ENCODE peak calls at places on chromosomes 12 and 14, in nine cellular contexts. F is left ventricle myocardium inferior, I is fibroblast of pulmonary artery, U is bronchial epithelial cell, R is epithelial cell of esophagus, S is pancreas, N is Caco-2, B is HFF-Myc, O is osteoblast. C is an unnamed sample.

GRCh38 chr14:73786942-73787759 is 64.5 kb upstream of the PTGR2 start:
- DNase-seq in F (peak), I (no peak), U (no peak), R (peak), S (peak), N (peak), B (no peak), O (no peak), C (no peak)

GRCh38 chr14:51093371-51094281 is 1.3 kb downstream of the TRIM9 start:
- DNase-seq in F (peak), I (no peak), U (no peak), R (peak), S (peak), N (no peak), B (no peak), O (peak), C (no peak)

GRCh38 chr12:113825705-113826104 is 140.4 kb downstream of the RBM19 start:
- DNase-seq in F (no peak), I (no peak), U (no peak), R (no peak), S (no peak), N (no peak), B (no peak), O (no peak), C (no peak)

GRCh38 chr14:65141523-65141922 is 39.2 kb upstream of the MAX start:
- DNase-seq in F (no peak), I (no peak), U (no peak), R (no peak), S (no peak), N (no peak), B (no peak), O (no peak), C (no peak)

GRCh38 chr12:39990122-39991101 is 115.5 kb downstream of the SLC2A13 start:
- DNase-seq in F (peak), I (peak), U (peak), R (peak), S (peak), N (peak), B (peak), O (peak), C (peak)

GRCh38 chr12:81617915-81618314 is 141.2 kb downstream of the PPFIA2 start:
- DNase-seq in F (no peak), I (no peak), U (no peak), R (no peak), S (no peak), N (no peak), B (no peak), O (no peak), C (no peak)

GRCh38 chr14:63896278-63896720 is 43.5 kb downstream of the SYNE2 start:
- DNase-seq in F (peak), I (peak), U (peak), R (peak), S (peak), N (no peak), B (no peak), O (no peak), C (peak)

GRCh38 chr14:68089146-68089715 is 269.7 kb downstream of the RAD51B start:
- DNase-seq in F (no peak), I (peak), U (peak), R (peak), S (no peak), N (no peak), B (no peak), O (no peak), C (no peak)

GRCh38 chr12:18690653-18691052 is 47.2 kb downstream of the PLCZ1 start:
- DNase-seq in F (no peak), I (peak), U (peak), R (peak), S (no peak), N (no peak), B (peak), O (peak), C (peak)

GRCh38 chr14:72613196-72613974 is 280.5 kb downstream of the DPF3 start:
- DNase-seq in F (peak), I (peak), U (peak), R (peak), S (peak), N (no peak), B (no peak), O (peak), C (no peak)

DNA sequence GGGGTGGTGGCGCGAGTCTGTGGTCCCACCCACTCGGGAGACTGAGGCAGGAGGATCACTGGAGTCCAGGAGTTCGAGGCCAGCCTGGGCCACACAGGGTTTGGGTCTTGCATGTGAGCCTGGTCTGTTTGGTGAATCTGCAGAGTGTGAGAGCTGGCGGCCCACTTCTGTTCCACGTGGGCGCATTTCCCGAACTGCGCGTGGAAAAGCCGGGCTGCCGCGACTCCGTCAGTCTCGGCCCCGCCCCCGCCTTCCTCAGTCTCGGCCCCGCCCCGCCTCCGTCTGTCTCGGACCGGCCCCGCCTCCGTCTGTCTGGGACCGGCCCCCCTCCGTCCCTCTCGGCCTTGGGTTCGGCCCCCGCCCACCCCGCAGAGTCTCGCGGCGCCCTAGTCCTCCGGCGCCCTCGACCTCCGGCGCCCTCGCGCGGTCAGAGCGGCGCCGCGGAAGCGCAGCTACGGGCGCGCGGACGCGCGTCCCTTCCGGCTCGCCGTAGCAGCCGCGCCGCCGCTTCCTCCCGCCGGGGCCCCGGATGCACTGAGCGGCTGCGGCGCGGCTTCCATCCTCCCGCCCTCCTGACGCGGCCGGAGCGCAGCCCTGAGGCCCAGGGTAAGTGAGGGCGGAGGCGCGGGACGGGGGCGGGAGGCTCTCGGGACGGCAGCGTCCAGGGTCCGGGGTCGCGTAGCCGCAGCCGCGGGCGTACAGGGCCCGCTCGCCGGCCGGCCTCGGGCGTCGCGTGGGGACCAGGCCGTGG is at the start of gene EP400:
- DNase-seq in F (peak), I (peak), U (peak), R (peak), S (peak), N (peak), B (peak), O (peak), C (peak)
- TF ChIP-seq CTCF in F (peak), I (no peak), U (peak), R (peak), S (peak), N (peak), B (peak), O (peak), C (peak)

DNA sequence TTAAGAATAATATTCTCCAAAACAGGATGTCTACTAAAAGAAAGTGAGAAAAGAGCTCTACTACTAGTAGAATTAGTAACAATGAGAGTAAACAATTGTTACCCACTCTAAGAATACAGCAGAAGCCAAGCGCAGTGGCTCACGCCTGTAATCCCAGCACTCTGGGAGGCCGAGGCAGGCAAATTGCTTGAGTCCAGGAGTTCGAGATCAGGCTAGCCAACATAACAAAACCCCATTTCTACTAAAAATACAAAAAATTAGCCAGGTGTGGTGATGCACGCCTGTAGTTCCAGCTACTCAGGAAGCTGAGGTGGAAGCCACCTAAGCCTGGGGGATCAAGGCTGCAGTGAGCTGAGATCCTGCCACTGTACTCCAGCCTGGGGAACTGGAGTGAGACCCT is 4.7 kb downstream of the DNAJC14 start:
- DNase-seq in F (no peak), I (no peak), U (no peak), R (no peak), S (no peak), N (no peak), B (no peak), O (no peak), C (no peak)
- H3K4me3 ChIP-seq in F (no peak), I (no peak), U (no peak), R (no peak), S (no peak), N (no peak), B (no peak), O (no peak), C (no peak)

GRCh38 chr14:60327447-60328331 is 78.7 kb downstream of the PPM1A start:
- DNase-seq in F (peak), I (peak), U (no peak), R (peak), S (peak), N (peak), B (no peak), O (peak), C (no peak)

GRCh38 chr14:60326274-60326673 is 77.3 kb downstream of the PPM1A start:
- DNase-seq in F (no peak), I (no peak), U (no peak), R (no peak), S (no peak), N (no peak), B (no peak), O (no peak), C (no peak)

GRCh38 chr14:60332046-60332399 is 83.0 kb downstream of the PPM1A start:
- DNase-seq in F (no peak), I (no peak), U (no peak), R (no peak), S (no peak), N (no peak), B (no peak), O (no peak), C (no peak)

GRCh38 chr14:60331201-60332045 is 82.4 kb downstream of the PPM1A start:
- DNase-seq in F (peak), I (peak), U (peak), R (peak), S (peak), N (peak), B (no peak), O (peak), C (no peak)

DNA sequence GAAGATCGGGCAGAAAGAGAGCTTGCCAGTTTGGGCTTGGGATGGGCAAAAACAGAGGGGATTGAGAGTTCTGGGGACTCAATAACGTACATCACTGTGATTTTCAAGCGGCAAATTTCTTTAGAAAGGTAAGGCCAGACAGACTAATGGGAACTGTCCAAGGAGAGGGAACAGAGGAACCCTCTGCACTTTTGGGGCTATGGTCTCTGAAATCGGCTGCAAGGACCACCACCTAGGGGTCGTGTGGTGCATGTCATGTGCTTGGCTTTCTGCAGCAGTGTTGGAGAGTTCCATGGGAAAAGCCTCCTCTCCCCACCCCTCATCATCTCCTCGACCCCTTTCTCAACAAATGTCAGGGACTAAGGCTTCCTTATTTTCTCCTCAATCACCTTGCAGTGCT is 79.6 kb downstream of the PPM1A start:
- DNase-seq in F (no peak), I (no peak), U (no peak), R (no peak), S (no peak), N (no peak), B (no peak), O (no peak), C (no peak)
- TF ChIP-seq CTCF in F (no peak), I (no peak), U (no peak), R (no peak), S (no peak), N (no peak), B (no peak), O (no peak), C (no peak)

GRCh38 chr12:116381744-116382455 is 104.4 kb upstream of the MED13L start:
- DNase-seq in F (no peak), I (peak), U (peak), R (peak), S (no peak), N (peak), B (peak), O (peak), C (peak)
- H3K4me3 ChIP-seq in F (peak), I (peak), U (no peak), R (no peak), S (no peak), N (no peak), B (peak), O (peak), C (peak)

GRCh38 chr14:92356677-92357076 is 33.7 kb downstream of the SLC24A4 start:
- DNase-seq in F (no peak), I (no peak), U (no peak), R (no peak), S (no peak), N (no peak), B (no peak), O (no peak), C (no peak)

GRCh38 chr14:92348154-92348553 is 25.2 kb downstream of the SLC24A4 start:
- DNase-seq in F (no peak), I (no peak), U (peak), R (peak), S (no peak), N (peak), B (no peak), O (no peak), C (no peak)

GRCh38 chr14:92353447-92353846 is 30.5 kb downstream of the SLC24A4 start:
- DNase-seq in F (no peak), I (no peak), U (peak), R (peak), S (no peak), N (no peak), B (no peak), O (no peak), C (no peak)

GRCh38 chr14:92351750-92352149 is 28.8 kb downstream of the SLC24A4 start:
- DNase-seq in F (no peak), I (no peak), U (no peak), R (no peak), S (no peak), N (no peak), B (no peak), O (no peak), C (no peak)

DNA sequence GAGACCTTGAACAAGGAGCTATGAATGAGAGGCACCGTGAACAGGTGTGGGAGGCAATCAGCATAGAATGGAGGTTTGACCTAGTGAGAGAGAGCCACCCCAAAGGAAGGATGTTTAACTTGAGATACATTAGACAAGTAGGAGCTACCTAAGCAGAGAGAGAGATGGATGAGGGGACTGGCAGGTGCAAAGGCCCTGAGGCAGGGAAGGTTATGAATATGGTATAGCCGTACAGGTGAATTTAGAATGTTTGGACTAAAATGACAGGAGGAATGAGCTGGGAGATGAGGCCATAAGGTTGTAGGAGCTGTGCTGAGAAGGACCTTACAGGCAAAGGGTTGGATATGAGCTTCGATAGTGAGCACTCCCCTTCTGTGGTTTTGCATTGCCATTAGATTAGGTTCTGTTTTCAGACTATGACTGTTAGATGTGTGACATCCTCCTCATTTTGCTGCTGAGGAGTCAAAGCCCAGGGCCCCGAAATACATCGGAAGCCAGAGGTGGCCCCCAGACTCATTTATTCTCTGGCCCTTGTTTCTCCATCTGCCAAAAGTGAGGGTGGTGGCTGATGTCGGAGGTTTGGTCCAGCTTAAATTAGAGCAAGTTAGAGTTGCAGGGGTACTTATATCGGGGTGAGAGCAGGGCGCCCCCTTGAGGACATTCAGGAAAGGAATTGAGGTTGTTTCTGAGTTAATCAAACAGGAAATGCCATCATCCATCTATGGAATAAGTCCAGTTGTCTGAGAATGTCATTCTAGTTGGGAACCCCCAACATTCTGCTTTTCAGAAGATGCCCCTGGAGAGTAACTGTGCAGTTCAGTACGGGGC is 29.4 kb downstream of the SLC24A4 start:
- DNase-seq in F (no peak), I (peak), U (peak), R (peak), S (no peak), N (peak), B (no peak), O (no peak), C (no peak)
- TF ChIP-seq CTCF in F (no peak), I (peak), U (peak), R (no peak), S (no peak), N (peak), B (peak), O (peak), C (peak)

GRCh38 chr14:24283796-24284460 is 12.5 kb upstream of the RABGGTA start:
- DNase-seq in F (no peak), I (no peak), U (peak), R (peak), S (no peak), N (no peak), B (no peak), O (peak), C (no peak)
- H3K4me3 ChIP-seq in F (no peak), I (no peak), U (no peak), R (no peak), S (no peak), N (no peak), B (no peak), O (no peak), C (no peak)

DNA sequence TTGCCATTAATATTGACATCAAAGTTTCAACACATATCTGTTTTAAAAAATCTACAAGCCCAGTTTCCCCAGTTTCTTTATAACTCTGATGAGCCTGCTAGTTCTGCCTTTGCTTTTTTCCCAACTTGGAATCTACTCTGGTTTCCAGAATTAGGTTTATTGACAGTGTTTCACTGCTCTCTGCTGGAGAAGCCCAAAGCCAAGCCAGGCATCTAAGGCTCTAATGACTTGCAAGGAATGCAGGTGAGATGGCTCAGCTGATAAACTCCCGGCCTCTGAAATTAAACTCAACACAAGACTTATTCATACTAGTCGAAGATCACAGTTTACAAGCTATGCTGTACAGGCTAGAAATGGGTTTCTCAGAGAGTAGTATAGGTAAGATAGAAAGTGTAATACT is 54.3 kb downstream of the HMGA2 start:
- DNase-seq in F (no peak), I (no peak), U (no peak), R (peak), S (peak), N (peak), B (no peak), O (no peak), C (no peak)
- TF ChIP-seq CTCF in F (no peak), I (peak), U (peak), R (peak), S (no peak), N (peak), B (peak), O (peak), C (peak)

GRCh38 chr12:31915442-31915841 is 43.8 kb upstream of the RESF1 start:
- DNase-seq in F (no peak), I (no peak), U (no peak), R (no peak), S (no peak), N (no peak), B (no peak), O (no peak), C (no peak)
- H3K4me3 ChIP-seq in F (no peak), I (no peak), U (no peak), R (no peak), S (no peak), N (no peak), B (no peak), O (no peak), C (no peak)

DNA sequence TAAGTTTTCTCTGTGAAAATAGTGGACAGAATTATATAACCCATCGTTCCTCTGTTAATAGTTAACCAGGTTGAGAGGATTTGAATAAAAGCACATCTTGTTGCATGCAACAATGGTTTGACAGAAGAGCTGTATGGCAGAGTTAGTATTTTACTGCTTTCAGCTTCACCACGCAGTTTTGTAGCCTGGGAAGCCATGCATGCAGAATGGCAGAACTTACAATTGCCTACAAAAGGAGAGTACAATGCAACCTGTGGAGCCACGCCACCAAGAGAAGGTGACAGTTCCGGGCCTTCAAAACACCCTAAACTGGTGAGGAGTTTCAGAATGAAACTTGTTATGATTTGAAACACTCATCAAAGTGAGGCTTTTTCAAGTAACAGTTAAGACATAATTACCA is 158.9 kb downstream of the EGLN3 start:
- DNase-seq in F (no peak), I (no peak), U (no peak), R (no peak), S (no peak), N (no peak), B (no peak), O (no peak), C (no peak)
- TF ChIP-seq CTCF in F (no peak), I (no peak), U (no peak), R (no peak), S (no peak), N (no peak), B (no peak), O (no peak), C (no peak)

C was measured in AG09309.